ENCODE peak calls at places on chromosome 20, in seven cellular contexts. B is A549, O is tibial nerve, A is fibroblast of lung, E is pancreas, S is PC-3, K is fibroblast of mammary gland. L is an unnamed sample.

GRCh38 chr20:23143098-23143497 is 57.0 kb upstream of the CD93 start:
- DNase-seq in B (peak; percentile 66), O (no peak), A (peak; percentile 84), E (no peak), S (peak; percentile 88), K (peak; percentile 83), L (no peak)

GRCh38 chr20:41738584-41739193 is 120.5 kb upstream of the CHD6 start:
- DNase-seq in B (peak; percentile 52), O (no peak), A (peak; percentile 15), E (peak; percentile 69), S (peak; percentile 66), K (peak; percentile 45), L (no peak)

GRCh38 chr20:46787986-46788762 is 78.7 kb downstream of the SLC2A10 start:
- DNase-seq in B (no peak), O (no peak), A (no peak), E (no peak), S (no peak), K (no peak), L (no peak)

GRCh38 chr20:9306521-9306920 is 207.9 kb upstream of the LAMP5 start:
- DNase-seq in B (peak; percentile 62), O (no peak), A (peak; percentile 49), E (no peak), S (peak; percentile 90), K (peak; percentile 94), L (no peak)

GRCh38 chr20:38665094-38665493 is 59.2 kb upstream of the SLC32A1 start:
- DNase-seq in B (no peak), O (no peak), A (no peak), E (no peak), S (no peak), K (no peak), L (no peak)

GRCh38 chr20:33373735-33374605 is 27.3 kb downstream of the CDK5RAP1 start:
- DNase-seq in B (peak; percentile 95), O (no peak), A (peak; percentile 66), E (no peak), S (peak; percentile 99), K (peak; percentile 70), L (no peak)

GRCh38 chr20:62163485-62163865 is 19.4 kb upstream of the MTG2 start:
- DNase-seq in B (no peak), O (no peak), A (no peak), E (no peak), S (no peak), K (no peak), L (no peak)

GRCh38 chr20:26324177-26324576 is 627.5 kb upstream of the ZNF337 start:
- DNase-seq in B (no peak), O (no peak), A (no peak), E (no peak), S (no peak), K (no peak), L (no peak)

GRCh38 chr20:62352402-62353288 is 14.5 kb downstream of the LAMA5 start:
- DNase-seq in B (peak; percentile 93), O (no peak), A (peak; percentile 59), E (no peak), S (peak; percentile 63), K (peak; percentile 11), L (no peak)

GRCh38 chr20:1861347-1861987 is 33.7 kb upstream of the SIRPA start:
- DNase-seq in B (peak; percentile 34), O (no peak), A (peak; percentile 47), E (no peak), S (no peak), K (no peak), L (no peak)

GRCh38 chr20:42441862-42442196 is 747.9 kb downstream of the PTPRT start:
- DNase-seq in B (no peak), O (no peak), A (no peak), E (no peak), S (no peak), K (no peak), L (no peak)

GRCh38 chr20:36336838-36337478 is 30.8 kb downstream of the DLGAP4 start:
- DNase-seq in B (no peak), O (no peak), A (no peak), E (no peak), S (no peak), K (no peak), L (no peak)

GRCh38 chr20:9294081-9294480 is 220.3 kb upstream of the LAMP5 start:
- DNase-seq in B (peak; percentile 73), O (no peak), A (peak; percentile 86), E (no peak), S (peak; percentile 87), K (peak; percentile 71), L (no peak)

GRCh38 chr20:21719592-21720214 is 14.2 kb downstream of the PAX1 start:
- DNase-seq in B (peak; percentile 78), O (peak; percentile 60), A (peak; percentile 33), E (no peak), S (peak; percentile 84), K (peak; percentile 69), L (no peak)

GRCh38 chr20:38109657-38110524 is 55.2 kb downstream of the TGM2 start:
- DNase-seq in B (peak; percentile 92), O (no peak), A (peak; percentile 99), E (no peak), S (peak; percentile 99), K (peak; percentile 99), L (no peak)

GRCh38 chr20:23365390-23366165 is 3.6 kb downstream of the GZF1 start:
- DNase-seq in B (no peak), O (no peak), A (no peak), E (no peak), S (no peak), K (no peak), L (no peak)

GRCh38 chr20:1844723-1845523 is 50.3 kb upstream of the SIRPA start:
- DNase-seq in B (no peak), O (peak; percentile 30), A (peak; percentile 55), E (no peak), S (no peak), K (peak; percentile 48), L (peak; percentile 64)

GRCh38 chr20:53923745-53924369 is 146.5 kb downstream of the BCAS1 start:
- DNase-seq in B (no peak), O (no peak), A (no peak), E (no peak), S (no peak), K (no peak), L (no peak)

DNA sequence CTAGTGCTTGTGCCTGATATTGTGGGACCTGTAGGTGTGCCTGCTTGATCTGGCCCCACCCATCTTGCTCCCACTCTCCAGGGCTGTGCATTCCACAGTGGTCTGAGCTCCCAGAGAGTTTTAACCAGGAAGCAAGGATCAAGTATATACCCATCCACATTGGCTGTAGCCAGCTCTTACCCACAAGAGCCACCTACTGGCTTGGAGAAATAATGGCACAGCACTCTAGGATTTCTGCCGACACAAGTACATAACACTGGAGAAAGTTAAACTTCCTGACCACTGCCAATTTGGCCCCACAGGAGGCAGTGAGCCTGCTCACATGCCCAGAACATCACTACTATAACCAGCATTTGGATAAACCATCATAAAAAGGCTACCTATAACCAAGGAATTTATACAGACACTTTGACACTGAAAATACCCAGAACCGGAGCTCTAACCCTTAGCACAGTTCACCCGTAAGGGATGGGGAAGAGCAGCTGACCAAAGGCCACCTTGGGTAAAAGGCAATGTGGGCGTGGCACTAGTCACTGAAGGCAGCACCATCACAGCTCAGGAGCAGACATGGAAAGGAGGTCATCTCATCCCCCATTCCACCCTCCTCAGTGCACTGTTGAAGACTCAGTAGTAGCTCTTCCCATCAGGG is 440.4 kb downstream of the BTBD3 start:
- DNase-seq in B (peak; percentile 23), O (no peak), A (no peak), E (no peak), S (peak; percentile 65), K (peak; percentile 15), L (no peak)
- TF ChIP-seq CTCF in B (no peak), O (no peak), A (no peak), E (no peak), S (peak; percentile 64), K (peak; percentile 11), L (no peak)

GRCh38 chr20:4688342-4688741 is 33.4 kb upstream of the PRND start:
- DNase-seq in B (no peak), O (no peak), A (no peak), E (no peak), S (no peak), K (no peak), L (no peak)
- H3K4me3 ChIP-seq in B (no peak overlapping the region), O (no peak overlapping the region), A (no peak overlapping the region), E (no peak overlapping the region), S (peak overlapping the region; percentile 76), K (no peak overlapping the region), L (no peak overlapping the region)

GRCh38 chr20:58352454-58352853 is 36.6 kb upstream of the VAPB start:
- DNase-seq in B (no peak), O (no peak), A (no peak), E (no peak), S (no peak), K (no peak), L (no peak)

GRCh38 chr20:58344741-58345140 is 35.2 kb downstream of the RAB22A start:
- DNase-seq in B (no peak), O (no peak), A (peak; percentile 72), E (no peak), S (peak; percentile 70), K (peak; percentile 44), L (no peak)

DNA sequence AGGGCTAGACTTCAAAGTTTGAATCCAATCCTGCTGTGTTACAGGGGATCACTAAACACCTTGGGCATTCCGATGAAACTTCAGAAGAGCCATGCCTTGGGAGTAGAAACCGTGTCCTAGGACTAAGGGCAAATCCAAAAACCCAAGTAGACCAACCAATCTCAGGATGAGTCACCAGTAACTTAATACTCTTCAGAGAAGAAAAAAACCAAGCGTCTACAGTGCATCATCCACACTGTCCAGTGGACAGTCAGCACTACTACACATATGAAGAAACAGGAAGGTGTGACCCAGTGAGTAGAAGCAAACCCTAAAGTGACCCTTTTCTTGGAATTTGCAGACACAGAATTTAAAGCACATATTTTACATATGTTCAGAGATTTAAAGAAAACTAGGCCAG is 39.4 kb upstream of the VAPB start:
- DNase-seq in B (peak; percentile 40), O (no peak), A (peak; percentile 77), E (no peak), S (peak; percentile 94), K (peak; percentile 90), L (no peak)
- TF ChIP-seq CTCF in B (no peak), O (no peak), A (peak; percentile 18), E (no peak), S (peak; percentile 25), K (peak; percentile 34), L (no peak)

DNA sequence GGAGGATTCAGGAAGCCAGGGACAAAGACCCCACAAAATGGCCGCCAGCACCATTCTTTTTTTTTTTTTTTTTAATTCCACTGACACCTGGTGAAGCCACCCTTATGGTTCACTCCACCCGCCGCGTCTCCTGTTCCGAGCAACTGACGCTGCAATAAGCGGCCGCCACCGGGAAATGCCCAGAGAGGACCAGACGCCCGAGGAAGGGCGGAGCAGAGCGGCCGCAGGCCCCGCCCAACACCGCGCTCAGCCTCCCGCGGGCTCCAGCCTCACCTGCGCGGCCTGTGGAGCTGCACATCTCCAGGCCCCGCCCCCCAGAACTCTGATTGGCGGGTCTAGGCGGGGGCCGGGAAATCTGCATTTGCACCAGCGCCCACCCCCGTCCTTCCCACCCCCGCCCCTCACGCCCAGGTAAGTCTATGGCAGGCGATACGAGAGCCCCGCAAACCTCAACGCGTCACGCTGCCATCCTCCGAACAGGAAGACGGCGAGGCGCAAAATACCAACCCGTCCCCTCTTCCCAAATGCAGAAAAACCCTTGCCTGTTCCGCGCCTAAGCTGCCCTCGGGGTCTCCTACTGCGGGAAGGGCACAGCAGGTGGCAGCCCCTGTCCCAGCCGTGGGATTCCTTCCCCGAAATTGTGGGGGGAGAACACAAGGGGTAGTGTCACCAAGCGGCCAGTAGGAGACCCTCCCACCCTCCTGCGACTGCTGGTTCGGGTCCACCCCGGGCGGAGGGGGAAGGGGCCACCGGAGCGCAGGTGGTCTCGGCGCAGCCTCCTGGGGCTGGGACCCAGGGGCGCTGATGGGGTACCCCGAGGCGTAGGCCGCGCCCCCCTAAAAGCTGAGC is 948 bp downstream of the ATP9A start:
- DNase-seq in B (peak; percentile 87), O (peak; percentile 41), A (peak; percentile 36), E (peak; percentile 93), S (peak; percentile 97), K (peak; percentile 35), L (peak; percentile 38)
- H3K4me3 ChIP-seq in B (peak overlapping the region; percentile 89), O (peak overlapping the region; percentile 66), A (peak overlapping the region; percentile 94), E (peak overlapping the region; percentile 75), S (peak overlapping the region; percentile 91), K (peak overlapping the region; percentile 48), L (no peak overlapping the region)